ENCODE peak calls at places on chromosomes 16 and 17, in seven cellular contexts. X is GM23248, Z is HFF-Myc, S is AG09309, H is fibroblast of the aortic adventitia, D is BE2C, W is tibial artery. V is an unnamed sample.

GRCh38 chr17:27384721-27385120 is 71.5 kb upstream of the KSR1 start:
- DNase-seq in X (peak), S (no peak), W (no peak), Z (no peak), H (peak), D (no peak), V (no peak)

GRCh38 chr17:80474231-80474932 is 2.0 kb downstream of the NPTX1 start:
- DNase-seq in W (no peak), Z (peak), H (peak), S (no peak), D (no peak), X (peak), V (peak)

GRCh38 chr17:63534816-63535455 is 11.8 kb downstream of the KCNH6 start:
- DNase-seq in S (no peak), D (no peak), Z (no peak), X (no peak), W (no peak), H (no peak), V (no peak)

GRCh38 chr16:27869411-27869810 is 194.1 kb downstream of the GSG1L start:
- DNase-seq in Z (no peak), D (no peak), W (no peak), H (no peak), S (no peak), X (no peak), V (no peak)

GRCh38 chr17:49016775-49017463 is 19.7 kb downstream of the IGF2BP1 start:
- DNase-seq in S (no peak), X (peak), H (peak), D (peak), W (peak), Z (no peak), V (peak)

GRCh38 chr16:74321356-74321755 is 24.7 kb downstream of the PSMD7 start:
- DNase-seq in X (no peak), D (no peak), S (no peak), W (peak), Z (no peak), H (no peak), V (no peak)

GRCh38 chr17:3529817-3530741 is 27.5 kb downstream of the TRPV3 start:
- DNase-seq in H (peak), S (no peak), X (peak), W (peak), D (no peak), Z (no peak), V (no peak)

GRCh38 chr17:80063815-80064585 is 27.6 kb downstream of the CCDC40 start:
- DNase-seq in H (peak), X (peak), W (peak), D (no peak), S (no peak), Z (no peak), V (peak)

GRCh38 chr17:66943484-66943883 is 21.0 kb upstream of the CACNG4 start:
- DNase-seq in X (no peak), Z (no peak), D (no peak), S (no peak), H (no peak), W (no peak), V (no peak)

GRCh38 chr16:86476956-86477530 is 33.3 kb upstream of the FOXF1 start:
- DNase-seq in H (peak), X (peak), Z (no peak), W (no peak), S (no peak), D (no peak), V (peak)

GRCh38 chr16:30846649-30847402 is 47.1 kb downstream of the BCL7C start:
- DNase-seq in D (no peak), S (no peak), W (no peak), X (no peak), H (no peak), Z (no peak), V (no peak)

GRCh38 chr16:23784811-23785447 is 30.1 kb downstream of the CHP2 start:
- DNase-seq in S (no peak), W (no peak), X (peak), Z (no peak), D (no peak), H (peak), V (no peak)

GRCh38 chr16:10624527-10624926 is 44.1 kb upstream of the EMP2 start:
- DNase-seq in S (no peak), W (no peak), H (no peak), X (no peak), D (no peak), Z (no peak), V (no peak)

GRCh38 chr17:13788385-13788784 is 186.7 kb upstream of the HS3ST3A1 start:
- DNase-seq in W (no peak), D (no peak), H (no peak), Z (no peak), X (no peak), S (no peak), V (no peak)

GRCh38 chr16:50467559-50467942 is 80.6 kb upstream of the NKD1 start:
- DNase-seq in S (no peak), D (no peak), X (no peak), Z (no peak), H (no peak), W (no peak), V (no peak)

GRCh38 chr16:25707982-25708583 is 16.3 kb downstream of the HS3ST4 start:
- DNase-seq in X (peak), Z (peak), S (no peak), H (peak), D (peak), W (no peak), V (no peak)

GRCh38 chr17:17264430-17264829 is 16.6 kb downstream of the COPS3 start:
- DNase-seq in H (no peak), Z (no peak), D (no peak), X (no peak), S (no peak), W (no peak), V (no peak)

GRCh38 chr16:56409195-56409594 is 16.1 kb downstream of the AMFR start:
- DNase-seq in H (peak), X (peak), D (no peak), W (no peak), S (peak), Z (no peak), V (peak)

GRCh38 chr16:17304814-17305169 is 166.0 kb downstream of the XYLT1 start:
- DNase-seq in Z (no peak), S (no peak), D (no peak), X (no peak), H (no peak), W (no peak), V (no peak)

GRCh38 chr16:53091508-53092211 is 36.9 kb downstream of the CHD9 start:
- DNase-seq in Z (peak), X (peak), S (no peak), H (peak), D (peak), W (peak), V (peak)

GRCh38 chr17:78992542-78993212 is 13.0 kb upstream of the LGALS3BP start:
- DNase-seq in Z (no peak), H (no peak), S (no peak), D (no peak), X (no peak), W (no peak), V (no peak)

GRCh38 chr17:59803377-59803757 is 89.4 kb downstream of the TUBD1 start:
- DNase-seq in H (no peak), Z (no peak), D (no peak), X (no peak), W (no peak), S (no peak), V (peak)

GRCh38 chr17:59802160-59802559 is 90.6 kb downstream of the TUBD1 start:
- DNase-seq in S (no peak), Z (no peak), W (no peak), D (no peak), X (no peak), H (no peak), V (no peak)

GRCh38 chr17:59800530-59800942 is 92.2 kb downstream of the TUBD1 start:
- DNase-seq in D (no peak), H (no peak), X (no peak), Z (no peak), W (no peak), S (no peak), V (no peak)

GRCh38 chr17:59807892-59808509 is 84.7 kb downstream of the TUBD1 start:
- DNase-seq in H (peak), S (no peak), D (no peak), Z (no peak), X (peak), W (no peak), V (peak)

DNA sequence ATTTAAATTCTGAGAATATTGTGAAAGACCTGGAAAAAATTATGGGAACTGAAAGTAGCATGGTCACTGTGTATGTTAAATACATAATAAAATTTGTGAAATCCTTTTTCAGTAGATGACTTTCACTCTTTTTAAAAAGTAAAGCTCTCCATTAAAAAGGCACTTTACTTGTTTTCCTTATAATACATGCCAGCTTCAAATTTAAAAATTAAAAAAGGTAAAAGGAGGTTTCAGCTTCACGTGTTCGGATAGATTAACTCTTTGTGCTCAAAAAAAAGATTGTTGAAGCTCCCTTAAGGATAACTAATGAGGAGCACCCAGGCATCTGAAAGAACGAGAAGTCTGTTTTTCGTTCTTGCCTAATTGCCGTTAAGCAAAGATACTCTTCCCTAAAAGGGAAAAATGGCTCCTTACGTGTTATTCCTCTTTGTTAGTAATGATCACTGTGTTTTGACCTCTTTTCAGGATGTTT is 87.8 kb downstream of the TUBD1 start:
- DNase-seq in S (no peak), H (peak), Z (no peak), X (peak), W (no peak), D (no peak), V (peak)
- H3K4me3 ChIP-seq in S (no peak), H (peak), Z (no peak), X (peak), W (peak), D (peak), V (peak)

DNA sequence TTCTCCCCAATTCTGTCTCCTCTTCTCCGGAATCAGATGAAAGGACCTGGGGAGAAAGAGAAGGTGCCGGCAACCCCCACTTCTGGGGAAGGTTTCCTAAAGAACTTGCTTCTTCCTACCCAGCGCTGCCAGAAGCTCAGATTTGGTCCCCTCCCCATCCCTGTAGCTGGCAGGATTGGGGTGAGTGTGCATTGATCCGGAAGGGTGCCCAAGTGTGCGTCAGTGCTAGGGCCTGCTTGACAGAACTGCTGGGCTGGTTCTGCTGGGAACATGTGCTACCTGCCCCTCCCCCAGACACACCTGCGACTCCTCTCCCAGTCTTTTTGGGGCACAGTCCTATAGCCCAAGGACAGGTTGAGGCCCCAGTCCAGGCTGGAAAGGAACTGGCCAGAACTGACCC is 3.3 kb downstream of the ARL4D start:
- DNase-seq in W (no peak), D (no peak), H (no peak), X (no peak), Z (no peak), S (no peak), V (no peak)
- H3K4me3 ChIP-seq in W (no peak), D (peak), H (peak), X (peak), Z (no peak), S (no peak), V (peak)

DNA sequence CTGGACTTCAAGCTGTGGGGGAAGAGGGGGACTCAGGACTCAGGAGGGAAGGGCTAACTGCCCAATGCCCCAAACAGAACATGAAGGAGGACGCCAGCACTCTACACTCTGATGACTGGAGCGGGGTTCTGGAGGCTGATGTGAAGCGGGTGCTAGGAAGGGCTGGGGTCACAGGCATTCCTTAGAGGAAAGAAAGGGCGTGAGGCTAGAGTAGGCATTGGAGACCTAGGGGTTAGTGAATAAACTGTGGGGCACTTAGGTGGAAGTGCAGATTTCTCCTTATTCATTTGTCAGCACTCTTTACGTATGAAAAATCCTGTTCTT is 760 bp upstream of the LMF1 start:
- DNase-seq in S (no peak), H (no peak), D (no peak), W (no peak), X (no peak), Z (no peak), V (no peak)
- H3K4me3 ChIP-seq in S (no peak), H (no peak), D (no peak), W (peak), X (no peak), Z (no peak), V (no peak)

GRCh38 chr16:66800856-66801255 is 528 bp downstream of the TERB1 start:
- DNase-seq in S (no peak), W (no peak), X (no peak), Z (no peak), H (no peak), D (no peak), V (no peak)
- H3K4me3 ChIP-seq in S (no peak), W (no peak), X (no peak), Z (no peak), H (no peak), D (no peak), V (no peak)

DNA sequence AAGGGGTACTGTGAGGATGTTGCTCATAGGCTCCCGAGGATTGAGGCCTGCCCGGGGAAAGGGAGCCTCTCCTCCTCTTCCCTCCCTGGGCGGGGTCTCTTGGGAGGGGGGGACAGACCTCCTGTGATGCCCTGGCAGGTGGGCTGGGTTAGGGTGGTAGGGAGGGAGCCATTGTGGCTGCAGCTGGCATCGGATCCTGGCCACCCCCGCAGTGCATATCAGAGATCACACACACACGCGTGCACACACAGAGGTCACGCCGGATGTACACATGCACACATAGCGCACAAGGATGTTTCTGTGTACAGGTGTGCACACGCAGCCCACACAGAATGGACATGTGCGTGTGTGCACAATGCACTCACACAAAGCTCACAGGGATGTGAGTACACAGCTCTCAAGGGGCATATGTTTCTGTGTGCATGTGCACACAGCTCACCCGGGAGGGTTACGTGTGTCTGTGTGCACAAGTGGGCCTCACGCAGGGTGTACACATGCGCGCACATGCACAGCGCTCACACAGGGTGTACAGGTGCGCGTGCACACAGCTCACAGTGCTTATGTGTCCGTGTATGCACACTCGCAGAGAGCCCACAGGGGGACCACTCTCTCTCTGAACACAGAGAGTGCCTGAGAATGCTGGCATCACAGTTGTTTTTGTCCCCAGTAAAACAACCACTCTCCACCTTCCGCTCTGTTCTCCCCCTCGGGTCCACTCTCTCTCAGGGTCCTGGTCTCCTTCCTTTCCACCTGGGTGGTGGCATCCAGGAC is 2.4 kb downstream of the GJD3 start:
- DNase-seq in H (no peak), W (no peak), Z (no peak), S (no peak), D (no peak), X (no peak), V (no peak)
- H3K4me3 ChIP-seq in H (peak), W (peak), Z (peak), S (peak), D (peak), X (peak), V (peak)

GRCh38 chr16:3017806-3018506 is at the start of gene CLDN6:
- DNase-seq in Z (no peak), S (no peak), W (no peak), D (peak), H (no peak), X (no peak), V (no peak)
- H3K4me3 ChIP-seq in Z (no peak), S (no peak), W (no peak), D (no peak), H (no peak), X (no peak), V (no peak)

GRCh38 chr17:7043195-7043543 is 723 bp downstream of the SLC16A11 start:
- DNase-seq in H (no peak), Z (no peak), S (no peak), X (no peak), D (no peak), W (no peak), V (no peak)
- H3K4me3 ChIP-seq in H (peak), Z (peak), S (peak), X (peak), D (no peak), W (peak), V (peak)

GRCh38 chr16:3687792-3688191 is 29.5 kb downstream of the TRAP1 start:
- DNase-seq in S (no peak), W (no peak), X (no peak), D (no peak), H (no peak), Z (no peak), V (no peak)

GRCh38 chr16:3691778-3692177 is 25.5 kb downstream of the TRAP1 start:
- DNase-seq in S (no peak), X (peak), W (no peak), D (no peak), H (peak), Z (no peak), V (no peak)

GRCh38 chr16:3690991-3691720 is 26.2 kb downstream of the TRAP1 start:
- DNase-seq in S (no peak), Z (peak), X (peak), H (no peak), W (peak), D (no peak), V (no peak)

GRCh38 chr16:3689731-3690130 is 27.6 kb downstream of the TRAP1 start:
- DNase-seq in D (no peak), Z (no peak), W (no peak), H (no peak), X (peak), S (no peak), V (peak)

GRCh38 chr16:3690470-3690918 is 26.8 kb downstream of the TRAP1 start:
- DNase-seq in H (peak), W (peak), D (peak), X (peak), S (peak), Z (peak), V (peak)
- H3K4me3 ChIP-seq in H (peak), W (peak), D (peak), X (peak), S (peak), Z (peak), V (peak)

GRCh38 chr17:39981207-39982068 is 831 bp downstream of the PSMD3 start:
- DNase-seq in S (no peak), X (peak), D (no peak), Z (no peak), H (no peak), W (no peak), V (peak)
- H3K4me3 ChIP-seq in S (peak), X (peak), D (peak), Z (peak), H (peak), W (peak), V (peak)